ENCODE peak calls at places on chromosomes 2 and 18, in four cellular contexts. L, M, C and S are unnamed samples.

GRCh38 chr2:98796775-98797544 is 66.0 kb upstream of the MGAT4A start:
- DNase-seq in C (no peak), M (no peak), L (no peak), S (no peak)

GRCh38 chr18:12750076-12750707 is 47.4 kb downstream of the PSMG2 start:
- DNase-seq in C (no peak), M (no peak), L (no peak), S (no peak)

GRCh38 chr2:160333324-160334027 is 133.4 kb upstream of the ITGB6 start:
- DNase-seq in C (no peak), M (no peak), L (no peak), S (no peak)

GRCh38 chr2:68023904-68024303 is 38.9 kb downstream of the C1D start:
- DNase-seq in C (no peak), M (no peak), L (no peak), S (no peak)

GRCh38 chr2:231482806-231483391 is 18.6 kb upstream of the NCL start:
- DNase-seq in M (peak; percentile 28), L (peak; percentile 75), C (peak; percentile 71), S (peak; percentile 89)

GRCh38 chr2:453132-453531 is 165.2 kb upstream of the ALKAL2 start:
- DNase-seq in L (no peak), C (no peak), M (no peak), S (no peak)

GRCh38 chr2:64634338-64635267 is 19.1 kb downstream of the SERTAD2 start:
- DNase-seq in L (peak; percentile 49), C (peak; percentile 35), M (no peak), S (no peak)

GRCh38 chr2:188346059-188346458 is 54.4 kb downstream of the GULP1 start:
- DNase-seq in C (no peak), L (no peak), M (no peak), S (no peak)

GRCh38 chr18:79801217-79801616 is 3.5 kb downstream of the KCNG2 start:
- DNase-seq in M (no peak), L (no peak), C (no peak), S (no peak)

GRCh38 chr2:179440642-179441251 is 176.1 kb upstream of the SESTD1 start:
- DNase-seq in L (no peak), M (peak; percentile 52), C (peak; percentile 55), S (peak; percentile 33)

GRCh38 chr2:10239561-10239967 is 63.1 kb upstream of the HPCAL1 start:
- DNase-seq in L (no peak), M (no peak), C (no peak), S (no peak)
- TF ChIP-seq CTCF in L (no peak), M (peak; percentile 27), C (peak; percentile 26), S (no peak)

GRCh38 chr2:81937944-81938343 is 1633.4 kb upstream of the LRRTM1 start:
- DNase-seq in L (no peak), M (no peak), C (no peak), S (no peak)
- TF ChIP-seq CTCF in L (no peak), M (no peak), C (no peak), S (no peak)

GRCh38 chr18:76307293-76307690 is 187.8 kb downstream of the ZNF516 start:
- DNase-seq in C (no peak), M (no peak), L (no peak), S (no peak)

DNA sequence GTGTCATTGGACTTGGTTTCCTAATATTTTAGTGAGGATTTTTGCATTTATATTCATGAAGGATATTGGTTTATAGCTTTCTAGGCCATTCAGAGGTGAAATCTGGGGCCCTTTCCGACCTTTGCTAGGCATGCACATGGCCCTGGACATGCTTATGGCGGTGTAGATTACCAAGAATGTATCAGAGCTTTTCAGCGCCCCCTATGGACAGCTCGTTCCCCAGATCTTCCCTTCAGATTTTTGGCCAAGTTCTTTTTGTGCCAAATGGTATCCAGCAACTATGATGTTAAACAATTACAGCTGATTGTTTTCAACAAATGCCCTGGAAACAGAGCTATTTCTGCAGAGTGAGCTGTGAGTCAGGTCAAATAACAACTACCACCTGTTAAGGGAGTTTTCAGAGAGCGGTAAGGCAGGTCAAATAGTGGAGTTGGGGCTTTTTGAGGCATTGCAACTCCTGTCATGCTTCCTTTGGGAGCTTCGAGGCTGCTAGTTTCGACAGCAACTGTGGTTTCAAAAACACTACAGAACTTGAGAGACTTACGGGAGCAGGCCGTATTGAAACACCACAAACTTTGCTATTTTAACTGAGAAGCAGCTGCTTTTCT is 188.3 kb downstream of the ZNF516 start:
- DNase-seq in M (no peak), C (no peak), L (no peak), S (no peak)
- TF ChIP-seq CTCF in M (no peak), C (no peak), L (no peak), S (no peak)

GRCh38 chr2:202831241-202831997 is 40.1 kb downstream of the ICA1L start:
- DNase-seq in L (peak; percentile 56), C (peak; percentile 75), M (peak; percentile 62), S (peak; percentile 54)
- TF ChIP-seq CTCF in L (peak; percentile 39), C (peak; percentile 77), M (peak; percentile 82), S (peak; percentile 51)